ENCODE peak calls at places on chromosomes 5 and 9, in four cellular contexts. B is IMR-90, E is K562, R is GM12878. F is an unnamed sample.

GRCh38 chr9:113389451-113389850 is 11.6 kb downstream of the ALAD start:
- DNase-seq in B (no peak), E (no peak), R (no peak), F (no peak)

GRCh38 chr9:135239100-135239768 is 151.8 kb downstream of the OLFM1 start:
- DNase-seq in B (no peak), E (no peak), R (no peak), F (no peak)

GRCh38 chr5:151094054-151094858 is 13.4 kb upstream of the TNIP1 start:
- DNase-seq in B (peak), E (no peak), R (no peak), F (peak)

GRCh38 chr9:19782005-19782404 is 6.8 kb downstream of the SLC24A2 start:
- DNase-seq in B (no peak), E (no peak), R (no peak), F (peak)

GRCh38 chr5:140109050-140109817 is 4.7 kb upstream of the PURA start:
- DNase-seq in B (peak), E (no peak), R (no peak), F (no peak)

GRCh38 chr9:132144708-132145365 is 17.0 kb upstream of the NTNG2 start:
- DNase-seq in B (peak), E (no peak), R (no peak), F (no peak)

GRCh38 chr5:51988561-51988960 is 605.3 kb downstream of the ISL1 start:
- DNase-seq in B (no peak), E (no peak), R (no peak), F (no peak)

GRCh38 chr5:115859378-115859777 is 17.6 kb downstream of the AP3S1 start:
- DNase-seq in B (no peak), E (no peak), R (no peak), F (no peak)

GRCh38 chr9:98867434-98868168 is 60.1 kb downstream of the GALNT12 start:
- DNase-seq in B (peak), E (peak), R (no peak), F (peak)

GRCh38 chr9:22103650-22104575 is 94.8 kb upstream of the CDKN2B start:
- DNase-seq in B (peak), E (no peak), R (no peak), F (no peak)

GRCh38 chr9:94639045-94639995 is at the start of gene FBP1:
- DNase-seq in B (no peak), E (peak), R (no peak), F (no peak)

GRCh38 chr5:126139086-126139485 is 284.1 kb upstream of the GRAMD2B start:
- DNase-seq in B (no peak), E (no peak), R (no peak), F (no peak)

GRCh38 chr5:178123094-178123986 is 7.5 kb upstream of the RMND5B start:
- DNase-seq in B (no peak), E (no peak), R (no peak), F (no peak)

GRCh38 chr5:157248771-157249475 is 17.0 kb upstream of the CYFIP2 start:
- DNase-seq in B (no peak), E (no peak), R (no peak), F (no peak)
- TF ChIP-seq ELK1 in B (no peak), E (no peak), R (no peak), F (no peak)

GRCh38 chr5:141322261-141322660 is 1.7 kb upstream of the TAF7 start:
- DNase-seq in B (no peak), E (no peak), R (no peak), F (no peak)

GRCh38 chr5:141330299-141331080 is at the start of gene PCDHGA1:
- DNase-seq in B (peak), E (peak), R (no peak), F (peak)

GRCh38 chr5:141320225-141321169 is at the start of gene TAF7:
- DNase-seq in B (peak), E (peak), R (peak), F (peak)

GRCh38 chr5:141328231-141328630 is 2.1 kb upstream of the PCDHGA1 start:
- DNase-seq in B (no peak), E (no peak), R (no peak), F (no peak)

GRCh38 chr5:141326088-141326854 is 4.0 kb upstream of the PCDHGA1 start:
- DNase-seq in B (peak), E (peak), R (no peak), F (no peak)
- TF ChIP-seq ELK1 in B (no peak), E (no peak), R (no peak), F (no peak)

GRCh38 chr5:139078345-139078744 is 119.8 kb downstream of the SIL1 start:
- DNase-seq in B (no peak), E (no peak), R (no peak), F (no peak)

GRCh38 chr5:139079969-139080368 is 118.2 kb downstream of the SIL1 start:
- DNase-seq in B (no peak), E (no peak), R (no peak), F (no peak)

GRCh38 chr5:139077899-139078298 is 120.3 kb downstream of the SIL1 start:
- DNase-seq in B (no peak), E (no peak), R (no peak), F (no peak)

GRCh38 chr5:139075066-139076050 is 122.8 kb downstream of the SIL1 start:
- DNase-seq in B (no peak), E (no peak), R (no peak), F (no peak)

GRCh38 chr5:139076117-139076516 is 122.1 kb downstream of the SIL1 start:
- DNase-seq in B (no peak), E (no peak), R (no peak), F (no peak)
- TF ChIP-seq ELK1 in B (no peak), E (no peak), R (no peak), F (no peak)

GRCh38 chr5:122311888-122312669 is at the start of gene SNCAIP:
- DNase-seq in B (peak), E (peak), R (no peak), F (peak)

GRCh38 chr5:122313941-122314340 is 1.9 kb downstream of the SNCAIP start:
- DNase-seq in B (no peak), E (no peak), R (no peak), F (no peak)

GRCh38 chr5:122311400-122311887 is 593 bp upstream of the SNCAIP start:
- DNase-seq in B (no peak), E (no peak), R (no peak), F (no peak)

GRCh38 chr5:122312670-122312988 is 592 bp downstream of the SNCAIP start:
- DNase-seq in B (peak), E (no peak), R (no peak), F (no peak)

GRCh38 chr5:122313001-122313402 is 965 bp downstream of the SNCAIP start:
- DNase-seq in B (peak), E (no peak), R (no peak), F (no peak)
- TF ChIP-seq ELK1 in B (no peak), E (no peak), R (no peak), F (no peak)

F was measured in A549.